ENCODE peak calls at places on chromosomes 2 and 18, in five cellular contexts. One of them, this sample, is unnamed.

GRCh38 chr2:241902357-241902991 is 32.9 kb downstream of the RTP5 start:
- DNase-seq in spleen: peak; percentile 68
- DNase-seq in CD4-positive, alpha-beta memory T cell: no peak
- DNase-seq in lower lobe of right lung: peak; percentile 40
- DNase-seq in AG04450: no peak
- DNase-seq in this sample: no peak

GRCh38 chr2:232229917-232230310 is 148.6 kb upstream of the ALPP start:
- DNase-seq in spleen: no peak
- DNase-seq in CD4-positive, alpha-beta memory T cell: no peak
- DNase-seq in lower lobe of right lung: no peak
- DNase-seq in AG04450: no peak
- DNase-seq in this sample: no peak

GRCh38 chr2:137865954-137866540 is 98.2 kb upstream of the HNMT start:
- DNase-seq in spleen: no peak
- DNase-seq in CD4-positive, alpha-beta memory T cell: peak; percentile 27
- DNase-seq in lower lobe of right lung: no peak
- DNase-seq in AG04450: peak; percentile 16
- DNase-seq in this sample: peak; percentile 37

GRCh38 chr18:48441405-48441881 is 32.3 kb upstream of the ZBTB7C start:
- DNase-seq in spleen: no peak
- DNase-seq in CD4-positive, alpha-beta memory T cell: no peak
- DNase-seq in lower lobe of right lung: no peak
- DNase-seq in AG04450: no peak
- DNase-seq in this sample: no peak

GRCh38 chr2:145753209-145753608 is 1233.3 kb upstream of the ZEB2 start:
- DNase-seq in spleen: no peak
- DNase-seq in CD4-positive, alpha-beta memory T cell: no peak
- DNase-seq in lower lobe of right lung: no peak
- DNase-seq in AG04450: no peak
- DNase-seq in this sample: no peak

GRCh38 chr2:38602136-38602731 is 494 bp downstream of the HNRNPLL start:
- DNase-seq in spleen: peak; percentile 91
- DNase-seq in CD4-positive, alpha-beta memory T cell: no peak
- DNase-seq in lower lobe of right lung: peak; percentile 71
- DNase-seq in AG04450: no peak
- DNase-seq in this sample: peak; percentile 30

GRCh38 chr2:160582481-160583161 is 89.0 kb upstream of the RBMS1 start:
- DNase-seq in spleen: no peak
- DNase-seq in CD4-positive, alpha-beta memory T cell: no peak
- DNase-seq in lower lobe of right lung: no peak
- DNase-seq in AG04450: peak; percentile 39
- DNase-seq in this sample: no peak

GRCh38 chr2:69779258-69779989 is 37.5 kb downstream of the ANXA4 start:
- DNase-seq in spleen: no peak
- DNase-seq in CD4-positive, alpha-beta memory T cell: no peak
- DNase-seq in lower lobe of right lung: no peak
- DNase-seq in AG04450: no peak
- DNase-seq in this sample: no peak

GRCh38 chr2:66641685-66642084 is 206.8 kb downstream of the MEIS1 start:
- DNase-seq in spleen: no peak
- DNase-seq in CD4-positive, alpha-beta memory T cell: no peak
- DNase-seq in lower lobe of right lung: no peak
- DNase-seq in AG04450: no peak
- DNase-seq in this sample: no peak

GRCh38 chr2:10375570-10376266 is 72.4 kb downstream of the ODC1 start:
- DNase-seq in spleen: no peak
- DNase-seq in CD4-positive, alpha-beta memory T cell: no peak
- DNase-seq in lower lobe of right lung: no peak
- DNase-seq in AG04450: no peak
- DNase-seq in this sample: no peak

GRCh38 chr2:134713606-134714005 is 5.2 kb downstream of the TMEM163 start:
- DNase-seq in spleen: no peak
- DNase-seq in CD4-positive, alpha-beta memory T cell: no peak
- DNase-seq in lower lobe of right lung: no peak
- DNase-seq in AG04450: no peak
- DNase-seq in this sample: no peak

GRCh38 chr2:39780825-39781600 is 2.0 kb upstream of the THUMPD2 start:
- DNase-seq in spleen: no peak
- DNase-seq in CD4-positive, alpha-beta memory T cell: no peak
- DNase-seq in lower lobe of right lung: no peak
- DNase-seq in AG04450: no peak
- DNase-seq in this sample: no peak

GRCh38 chr18:25056456-25056855 is 295.5 kb downstream of the ZNF521 start:
- DNase-seq in spleen: no peak
- DNase-seq in CD4-positive, alpha-beta memory T cell: no peak
- DNase-seq in lower lobe of right lung: no peak
- DNase-seq in AG04450: no peak
- DNase-seq in this sample: no peak

GRCh38 chr2:2012505-2012904 is 268.2 kb upstream of the PXDN start:
- DNase-seq in spleen: no peak
- DNase-seq in CD4-positive, alpha-beta memory T cell: no peak
- DNase-seq in lower lobe of right lung: no peak
- DNase-seq in AG04450: no peak
- DNase-seq in this sample: no peak

GRCh38 chr18:9796933-9797549 is 88.7 kb upstream of the TXNDC2 start:
- DNase-seq in spleen: no peak
- DNase-seq in CD4-positive, alpha-beta memory T cell: no peak
- DNase-seq in lower lobe of right lung: no peak
- DNase-seq in AG04450: no peak
- DNase-seq in this sample: no peak

GRCh38 chr2:199861116-199861774 is 10.3 kb upstream of the FTCDNL1 start:
- DNase-seq in spleen: no peak
- DNase-seq in CD4-positive, alpha-beta memory T cell: peak; percentile 5
- DNase-seq in lower lobe of right lung: no peak
- DNase-seq in AG04450: no peak
- DNase-seq in this sample: no peak

GRCh38 chr2:157696036-157696435 is 67.4 kb upstream of the ACVR1C start:
- DNase-seq in spleen: no peak
- DNase-seq in CD4-positive, alpha-beta memory T cell: no peak
- DNase-seq in lower lobe of right lung: no peak
- DNase-seq in AG04450: peak; percentile 38
- DNase-seq in this sample: no peak

DNA sequence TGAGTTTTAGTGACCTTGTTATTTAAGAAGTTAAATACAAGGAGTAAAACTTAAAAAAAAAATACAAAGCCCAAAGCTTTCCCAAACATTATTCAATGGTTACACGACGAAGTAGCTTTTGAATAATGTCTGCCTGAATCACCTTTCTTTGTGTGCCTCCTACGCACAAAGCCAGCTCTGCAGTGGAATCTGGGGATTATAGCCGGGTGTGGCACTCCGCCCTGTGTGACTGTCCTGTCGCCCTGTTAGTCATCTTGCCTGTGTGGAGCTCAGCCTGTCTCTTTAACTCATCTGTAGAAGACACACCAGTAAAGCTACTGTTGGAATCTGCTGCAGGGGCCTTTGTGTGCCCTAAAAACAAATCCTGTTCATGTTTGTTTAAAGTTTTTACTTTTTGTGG is 79.4 kb upstream of the TCF7L1 start:
- DNase-seq in spleen: no peak
- DNase-seq in CD4-positive, alpha-beta memory T cell: no peak
- DNase-seq in lower lobe of right lung: no peak
- DNase-seq in AG04450: no peak
- DNase-seq in this sample: no peak
- H3K27ac ChIP-seq in spleen: no peak overlapping the region
- H3K27ac ChIP-seq in CD4-positive, alpha-beta memory T cell: no peak overlapping the region
- H3K27ac ChIP-seq in lower lobe of right lung: no peak overlapping the region
- H3K27ac ChIP-seq in AG04450: no peak overlapping the region
- H3K27ac ChIP-seq in this sample: no peak overlapping the region

GRCh38 chr2:224716201-224716600 is at the start of gene CCDC195:
- DNase-seq in spleen: no peak
- DNase-seq in CD4-positive, alpha-beta memory T cell: no peak
- DNase-seq in lower lobe of right lung: no peak
- DNase-seq in AG04450: no peak
- DNase-seq in this sample: no peak
- H3K27me3 ChIP-seq in spleen: no peaks in the 10 kb centered on the region
- H3K27me3 ChIP-seq in CD4-positive, alpha-beta memory T cell: no peaks in the 10 kb centered on the region
- H3K27me3 ChIP-seq in lower lobe of right lung: peaks cover 3% of the 10 kb centered on the region
- H3K27me3 ChIP-seq in AG04450: no peaks in the 10 kb centered on the region
- H3K27me3 ChIP-seq in this sample: no peaks in the 10 kb centered on the region

GRCh38 chr2:186739739-186740138 is 45.9 kb downstream of the FAM171B start:
- DNase-seq in spleen: no peak
- DNase-seq in CD4-positive, alpha-beta memory T cell: no peak
- DNase-seq in lower lobe of right lung: no peak
- DNase-seq in AG04450: no peak
- DNase-seq in this sample: no peak

GRCh38 chr2:186733414-186733813 is 39.6 kb downstream of the FAM171B start:
- DNase-seq in spleen: no peak
- DNase-seq in CD4-positive, alpha-beta memory T cell: no peak
- DNase-seq in lower lobe of right lung: no peak
- DNase-seq in AG04450: no peak
- DNase-seq in this sample: no peak

GRCh38 chr2:186732843-186733242 is 39.0 kb downstream of the FAM171B start:
- DNase-seq in spleen: no peak
- DNase-seq in CD4-positive, alpha-beta memory T cell: no peak
- DNase-seq in lower lobe of right lung: no peak
- DNase-seq in AG04450: no peak
- DNase-seq in this sample: no peak

GRCh38 chr2:186737737-186738508 is 44.1 kb downstream of the FAM171B start:
- DNase-seq in spleen: no peak
- DNase-seq in CD4-positive, alpha-beta memory T cell: no peak
- DNase-seq in lower lobe of right lung: no peak
- DNase-seq in AG04450: no peak
- DNase-seq in this sample: no peak

DNA sequence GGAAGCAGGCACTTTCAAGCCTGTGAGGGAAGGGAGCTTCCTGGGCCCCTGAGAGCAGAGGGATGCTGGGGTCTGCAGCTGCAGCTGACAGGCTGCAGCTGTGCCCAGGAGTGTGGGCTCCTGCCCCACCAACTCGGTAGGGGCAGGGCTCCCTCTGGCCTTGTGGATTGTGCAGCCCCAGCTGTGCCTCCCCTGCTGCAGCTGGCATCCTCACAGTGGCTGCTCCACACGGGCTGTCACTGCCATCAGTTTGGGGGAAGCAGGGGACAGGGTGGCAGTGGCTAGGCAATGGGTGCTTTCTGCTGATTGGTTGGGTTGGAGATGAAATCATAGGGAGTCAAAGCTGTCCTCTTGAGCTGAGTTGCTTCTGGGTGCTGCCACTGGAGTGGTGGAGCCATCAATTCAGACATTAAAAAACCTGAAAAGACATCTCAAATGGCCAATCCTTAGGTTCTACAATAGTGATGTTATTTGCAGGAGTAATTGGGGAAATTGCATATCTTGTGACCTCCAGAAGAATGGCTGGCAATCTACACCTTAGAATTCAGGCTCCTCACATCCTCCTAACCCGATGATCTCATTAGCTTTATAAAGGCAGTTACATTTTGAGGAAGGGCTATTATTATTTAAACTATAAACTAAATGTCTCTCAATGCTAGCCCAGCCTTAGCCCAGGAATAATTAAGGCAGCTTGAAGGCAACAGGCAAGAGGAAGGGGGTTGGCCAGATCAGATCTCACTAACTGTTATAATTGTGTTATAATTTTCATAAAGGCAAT is 41.3 kb downstream of the FAM171B start:
- DNase-seq in spleen: no peak
- DNase-seq in CD4-positive, alpha-beta memory T cell: no peak
- DNase-seq in lower lobe of right lung: no peak
- DNase-seq in AG04450: no peak
- DNase-seq in this sample: no peak
- H3K9me3 ChIP-seq in spleen: peaks cover 13% of the 10 kb centered on the region
- H3K9me3 ChIP-seq in CD4-positive, alpha-beta memory T cell: no peaks in the 10 kb centered on the region
- H3K9me3 ChIP-seq in lower lobe of right lung: peaks cover 4% of the 10 kb centered on the region
- H3K9me3 ChIP-seq in AG04450: peaks cover 19% of the 10 kb centered on the region
- H3K9me3 ChIP-seq in this sample: no peaks in the 10 kb centered on the region

DNA sequence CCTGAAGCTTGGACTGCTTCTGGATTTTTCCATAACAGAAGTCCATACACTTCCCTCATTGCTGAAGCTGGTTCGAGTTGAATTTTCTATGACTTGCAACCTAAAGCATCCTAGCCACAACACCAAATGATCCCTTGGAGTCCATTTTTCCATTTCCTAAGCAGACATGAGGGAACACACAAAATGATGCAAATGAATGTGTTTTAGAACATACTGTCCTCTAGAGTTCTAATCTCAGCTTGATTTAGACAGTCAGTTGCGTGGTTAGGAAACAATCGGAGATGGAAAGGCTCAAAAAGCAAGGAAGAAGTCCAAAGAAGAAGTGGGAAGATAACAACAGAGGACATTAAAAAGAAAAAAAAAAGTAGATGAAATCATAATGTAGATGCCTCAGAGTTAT is 58.3 kb downstream of the TMEM247 start:
- DNase-seq in spleen: no peak
- DNase-seq in CD4-positive, alpha-beta memory T cell: no peak
- DNase-seq in lower lobe of right lung: no peak
- DNase-seq in AG04450: no peak
- DNase-seq in this sample: no peak
- H3K27ac ChIP-seq in spleen: peak overlapping the region; percentile 69
- H3K27ac ChIP-seq in CD4-positive, alpha-beta memory T cell: no peak overlapping the region
- H3K27ac ChIP-seq in lower lobe of right lung: peak overlapping the region; percentile 70
- H3K27ac ChIP-seq in AG04450: no peak overlapping the region
- H3K27ac ChIP-seq in this sample: no peak overlapping the region

GRCh38 chr2:127106998-127107621 is at the start of gene BIN1:
- DNase-seq in spleen: peak; percentile 94
- DNase-seq in CD4-positive, alpha-beta memory T cell: peak; percentile 74
- DNase-seq in lower lobe of right lung: peak; percentile 94
- DNase-seq in AG04450: peak; percentile 74
- DNase-seq in this sample: peak; percentile 58
- H3K27me3 ChIP-seq in spleen: no peaks in the 10 kb centered on the region
- H3K27me3 ChIP-seq in CD4-positive, alpha-beta memory T cell: peaks cover 5% of the 10 kb centered on the region
- H3K27me3 ChIP-seq in lower lobe of right lung: no peaks in the 10 kb centered on the region
- H3K27me3 ChIP-seq in AG04450: peaks cover 6% of the 10 kb centered on the region
- H3K27me3 ChIP-seq in this sample: no peaks in the 10 kb centered on the region

GRCh38 chr2:223114170-223114569 is 62.2 kb downstream of the KCNE4 start:
- DNase-seq in spleen: no peak
- DNase-seq in CD4-positive, alpha-beta memory T cell: no peak
- DNase-seq in lower lobe of right lung: no peak
- DNase-seq in AG04450: no peak
- DNase-seq in this sample: no peak

GRCh38 chr2:223121317-223121716 is 69.3 kb downstream of the KCNE4 start:
- DNase-seq in spleen: no peak
- DNase-seq in CD4-positive, alpha-beta memory T cell: no peak
- DNase-seq in lower lobe of right lung: no peak
- DNase-seq in AG04450: no peak
- DNase-seq in this sample: no peak

GRCh38 chr2:223114917-223115316 is 62.9 kb downstream of the KCNE4 start:
- DNase-seq in spleen: no peak
- DNase-seq in CD4-positive, alpha-beta memory T cell: no peak
- DNase-seq in lower lobe of right lung: no peak
- DNase-seq in AG04450: no peak
- DNase-seq in this sample: no peak

GRCh38 chr2:223113161-223113560 is 61.2 kb downstream of the KCNE4 start:
- DNase-seq in spleen: no peak
- DNase-seq in CD4-positive, alpha-beta memory T cell: no peak
- DNase-seq in lower lobe of right lung: no peak
- DNase-seq in AG04450: no peak
- DNase-seq in this sample: no peak

GRCh38 chr2:223117533-223117932 is 65.5 kb downstream of the KCNE4 start:
- DNase-seq in spleen: no peak
- DNase-seq in CD4-positive, alpha-beta memory T cell: no peak
- DNase-seq in lower lobe of right lung: no peak
- DNase-seq in AG04450: no peak
- DNase-seq in this sample: no peak
- H3K9me3 ChIP-seq in spleen: no peaks in the 10 kb centered on the region
- H3K9me3 ChIP-seq in CD4-positive, alpha-beta memory T cell: no peaks in the 10 kb centered on the region
- H3K9me3 ChIP-seq in lower lobe of right lung: no peaks in the 10 kb centered on the region
- H3K9me3 ChIP-seq in AG04450: no peaks in the 10 kb centered on the region
- H3K9me3 ChIP-seq in this sample: no peaks in the 10 kb centered on the region

This sample was measured in naive thymus-derived CD4-positive, alpha-beta T cell.